ENCODE peak calls at places on chromosomes 16 and 17, in five cellular contexts. U is trophoblast cell, Q is IMR-90, E is H9, A is neuronal stem cell. S is an unnamed sample.

GRCh38 chr17:9979463-9979995 is 74.5 kb upstream of the RCVRN start:
- DNase-seq in Q (peak; percentile 14), E (no peak), A (no peak), U (no peak), S (no peak)

GRCh38 chr17:76164331-76164730 is 23.3 kb upstream of the FOXJ1 start:
- DNase-seq in A (no peak), E (no peak), Q (no peak), U (no peak), S (no peak)

GRCh38 chr17:73005360-73005759 is 87.1 kb downstream of the SLC39A11 start:
- DNase-seq in E (peak; percentile 20), U (no peak), Q (no peak), A (no peak), S (no peak)

GRCh38 chr16:46757339-46758050 is 9.4 kb upstream of the MYLK3 start:
- DNase-seq in E (no peak), U (no peak), Q (peak; percentile 7), A (no peak), S (no peak)

GRCh38 chr17:76598004-76598439 is 12.4 kb upstream of the ST6GALNAC2 start:
- DNase-seq in U (no peak), Q (no peak), A (no peak), E (no peak), S (no peak)

GRCh38 chr17:72725432-72726068 is 366.9 kb downstream of the SLC39A11 start:
- DNase-seq in E (peak; percentile 76), Q (peak; percentile 66), A (peak; percentile 65), U (peak; percentile 56), S (no peak)

GRCh38 chr16:67445441-67445912 is 14.6 kb downstream of the HSD11B2 start:
- DNase-seq in A (no peak), E (no peak), Q (no peak), U (no peak), S (no peak)

GRCh38 chr16:81137012-81137335 is 40.8 kb upstream of the GCSH start:
- DNase-seq in Q (peak; percentile 24), U (peak; percentile 60), E (no peak), A (no peak), S (no peak)

GRCh38 chr16:31107465-31107867 is 720 bp upstream of the BCKDK start:
- DNase-seq in E (no peak), U (no peak), Q (no peak), A (no peak), S (no peak)

GRCh38 chr17:40348562-40349476 is 15.7 kb downstream of the GJD3 start:
- DNase-seq in U (no peak), E (no peak), Q (no peak), A (no peak), S (no peak)

GRCh38 chr16:4743217-4743897 is 9.0 kb downstream of the DNAAF8 start:
- DNase-seq in U (no peak), E (no peak), A (no peak), Q (no peak), S (no peak)

GRCh38 chr17:36947922-36948716 is 635 bp upstream of the AATF start:
- DNase-seq in A (no peak), Q (no peak), E (no peak), U (no peak), S (no peak)

GRCh38 chr17:50100921-50101345 is 5.8 kb downstream of the PDK2 start:
- DNase-seq in Q (peak; percentile 34), E (peak; percentile 62), A (no peak), U (no peak), S (no peak)

GRCh38 chr17:73586153-73586906 is 57.9 kb downstream of the SDK2 start:
- DNase-seq in A (no peak), Q (no peak), E (no peak), U (peak; percentile 85), S (no peak)

GRCh38 chr17:41547921-41548843 is 20.1 kb upstream of the KRT19 start:
- DNase-seq in A (no peak), Q (peak; percentile 98), U (peak; percentile 72), E (no peak), S (no peak)

GRCh38 chr16:68985855-68986254 is 119.6 kb upstream of the HAS3 start:
- DNase-seq in E (no peak), Q (peak; percentile 94), A (no peak), U (no peak), S (no peak)

GRCh38 chr17:64084086-64084939 is 45.6 kb downstream of the ERN1 start:
- DNase-seq in A (no peak), E (peak; percentile 64), U (no peak), Q (peak; percentile 43), S (no peak)

GRCh38 chr17:5758651-5759050 is 174.3 kb upstream of the NLRP1 start:
- DNase-seq in A (no peak), E (peak; percentile 93), Q (peak; percentile 28), U (no peak), S (peak; percentile 57)

GRCh38 chr17:19487009-19487600 is 46.5 kb upstream of the SLC47A1 start:
- DNase-seq in Q (no peak), A (no peak), U (no peak), E (no peak), S (no peak)

GRCh38 chr17:15448580-15448956 is 18.9 kb downstream of the CDRT4 start:
- DNase-seq in A (no peak), U (no peak), Q (no peak), E (no peak), S (no peak)

GRCh38 chr17:15341385-15341849 is at the start of gene TEKT3:
- DNase-seq in U (peak; percentile 94), E (peak; percentile 99), Q (peak; percentile 55), A (peak; percentile 82), S (peak; percentile 76)

GRCh38 chr17:12406623-12407228 is 259.0 kb upstream of the MYOCD start:
- DNase-seq in U (no peak), Q (peak; percentile 18), E (no peak), A (no peak), S (no peak)

GRCh38 chr17:40926341-40926740 is 11.1 kb downstream of the KRT23 start:
- DNase-seq in U (no peak), Q (no peak), A (no peak), E (peak; percentile 48), S (no peak)

DNA sequence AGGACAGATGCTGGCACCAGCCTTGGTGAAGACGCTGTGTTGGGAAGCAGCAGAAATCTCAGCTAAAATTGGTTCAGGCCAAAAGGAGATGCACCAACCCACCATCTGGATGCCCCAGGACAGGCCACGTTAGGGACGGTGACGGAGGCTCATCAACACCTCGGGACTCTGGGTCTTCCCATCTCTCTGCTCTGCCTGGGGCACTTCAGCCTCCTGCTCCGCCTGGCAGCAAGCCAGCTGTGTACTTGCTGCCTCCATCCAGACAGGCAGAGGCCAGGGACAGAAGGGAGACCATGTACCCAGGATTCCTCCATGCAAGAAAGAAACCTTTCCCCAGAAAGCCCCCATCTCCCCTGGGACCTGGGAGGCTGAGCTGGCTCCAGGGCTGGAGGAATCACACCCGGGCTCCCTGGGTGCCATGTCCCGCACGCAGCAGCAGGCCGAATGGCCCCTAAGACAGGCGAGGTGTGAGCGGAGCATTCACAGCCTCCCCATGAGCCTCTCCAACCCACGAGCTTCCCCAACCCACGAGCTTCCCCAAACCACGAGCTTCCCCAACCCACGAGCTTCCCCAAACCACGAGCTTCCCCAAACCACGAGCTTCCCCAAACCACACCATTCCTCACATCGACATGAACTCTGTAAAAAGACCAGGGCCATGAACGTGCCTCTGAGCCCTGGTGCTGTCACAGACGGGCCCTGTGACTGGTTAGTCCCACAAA is 274.5 kb downstream of the C16orf95 start:
- DNase-seq in E (no peak), A (no peak), U (no peak), Q (no peak), S (no peak)
- H3K4ac ChIP-seq in E (no peak overlapping the region), A (no peak overlapping the region), U (no peak overlapping the region), Q (no peak overlapping the region), S (no peak overlapping the region)

DNA sequence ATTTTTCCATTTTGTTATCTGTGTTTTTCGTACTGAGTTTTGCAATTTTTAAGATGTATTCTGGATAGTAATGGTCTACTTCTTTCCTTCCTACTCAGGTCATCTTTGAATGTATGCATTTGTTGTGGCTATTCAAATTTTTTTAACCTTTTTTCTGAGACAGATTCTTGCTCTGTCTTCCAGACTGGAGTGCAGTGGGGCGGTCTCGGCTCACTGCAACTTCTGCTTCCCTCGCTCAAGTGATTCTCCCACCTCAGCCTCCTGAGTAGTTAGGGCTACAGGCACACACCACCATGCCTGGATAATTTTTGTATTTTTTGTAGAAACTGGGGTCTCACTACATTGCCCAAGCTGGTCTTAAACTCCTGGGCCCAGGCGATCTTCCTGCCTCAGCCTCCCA is 33.6 kb downstream of the VPS35L start:
- DNase-seq in E (no peak), A (no peak), U (no peak), Q (no peak), S (no peak)
- H3K4ac ChIP-seq in E (no peak overlapping the region), A (no peak overlapping the region), U (peak overlapping the region; percentile 11), Q (no peak overlapping the region), S (no peak overlapping the region)

GRCh38 chr16:84700518-84701277 is 898 bp downstream of the USP10 start:
- DNase-seq in U (no peak), E (no peak), Q (peak; percentile 29), A (peak; percentile 14), S (no peak)

GRCh38 chr16:84699147-84699711 is 571 bp upstream of the USP10 start:
- DNase-seq in Q (no peak), A (no peak), E (no peak), U (no peak), S (no peak)

GRCh38 chr16:84703671-84704070 is 3.9 kb downstream of the USP10 start:
- DNase-seq in E (no peak), A (no peak), U (peak; percentile 48), Q (no peak), S (no peak)

GRCh38 chr16:84704253-84704652 is 4.5 kb downstream of the USP10 start:
- DNase-seq in A (no peak), U (no peak), Q (no peak), E (no peak), S (no peak)

DNA sequence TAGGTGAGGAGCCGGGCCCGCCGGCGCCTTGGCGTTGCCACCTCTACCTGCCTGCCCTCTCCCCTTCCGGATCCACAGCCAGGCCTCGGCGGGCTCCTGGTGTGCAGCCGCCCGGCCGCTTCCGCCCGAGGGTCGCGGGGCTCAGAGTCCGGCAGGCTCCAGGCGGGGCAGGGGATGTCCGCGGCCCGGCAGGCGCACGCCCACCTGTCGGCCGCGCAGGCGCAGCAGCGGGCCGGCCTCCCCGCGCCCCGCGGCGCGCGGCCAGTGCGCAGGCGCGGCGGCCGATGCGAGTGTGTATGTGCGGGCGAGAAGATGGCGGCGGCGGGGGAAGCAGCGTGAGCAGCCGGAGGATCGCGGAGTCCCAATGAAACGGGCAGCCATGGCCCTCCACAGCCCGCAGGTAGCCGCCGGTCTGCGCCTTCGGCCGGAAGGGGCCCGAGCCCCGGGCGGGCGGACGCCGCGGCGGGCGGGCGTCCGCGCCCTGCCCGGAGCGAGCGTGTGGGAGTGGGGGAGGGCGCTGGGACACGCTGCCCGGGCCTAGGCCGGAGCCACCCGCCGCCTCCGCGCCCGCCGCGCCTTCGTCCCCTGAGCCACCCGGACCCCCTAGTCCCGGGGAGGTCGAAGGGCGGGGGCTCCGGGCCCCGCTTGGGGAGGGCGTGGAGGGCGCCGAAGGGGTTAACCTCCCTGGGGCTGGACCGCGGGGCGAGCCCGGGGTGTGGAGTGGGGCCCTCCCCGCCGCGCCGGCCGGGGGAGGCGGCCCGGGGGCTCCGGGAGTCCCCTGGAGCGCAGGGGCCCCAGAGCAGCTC is at the start of gene USP10:
- DNase-seq in U (peak; percentile 78), Q (peak; percentile 68), A (peak; percentile 87), E (peak; percentile 92), S (peak; percentile 71)
- H3K4ac ChIP-seq in U (peak within 1 kb of the TSS; percentile 97), Q (peak within 1 kb of the TSS; percentile 66), A (no peak within 1 kb of the TSS), E (no peak within 1 kb of the TSS), S (no peak within 1 kb of the TSS)

DNA sequence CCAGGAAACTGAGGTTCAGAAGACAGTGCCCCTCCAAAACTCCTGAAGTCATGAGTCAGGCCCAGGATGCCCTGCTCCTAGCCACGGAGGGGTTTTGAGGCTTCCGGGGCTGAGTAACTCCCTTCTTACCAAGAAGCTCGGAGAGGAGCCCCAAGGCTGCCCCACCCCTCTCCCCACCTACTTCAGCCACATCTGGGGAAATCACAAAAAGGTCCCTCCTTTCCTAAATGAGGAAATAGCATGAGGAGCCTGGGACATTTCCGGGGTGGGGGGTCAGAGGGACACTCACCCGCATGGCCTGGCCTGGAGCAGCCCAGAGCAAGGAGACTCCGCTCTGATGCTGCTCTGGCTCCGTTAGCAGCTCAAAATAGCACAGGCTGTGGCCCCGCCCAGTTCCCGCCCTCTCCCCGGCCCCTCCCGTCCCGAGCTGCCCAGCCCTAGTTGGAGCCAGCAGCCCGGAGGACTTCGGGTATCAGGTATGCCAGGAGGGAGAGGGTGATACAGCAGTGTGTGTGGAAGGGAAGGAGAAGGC is 40.1 kb downstream of the MYO18A start:
- DNase-seq in U (peak; percentile 37), E (peak; percentile 91), A (peak; percentile 49), Q (peak; percentile 51), S (peak; percentile 79)
- H3K4ac ChIP-seq in U (no peak overlapping the region), E (no peak overlapping the region), A (no peak overlapping the region), Q (peak overlapping the region; percentile 94), S (no peak overlapping the region)

S was measured in H1.